ENCODE peak calls at places on chromosomes 6 and 20, in four cellular contexts. One of them, this sample, is unnamed.

GRCh38 chr6:27157461-27158315 is 89.8 kb upstream of the PRSS16 start:
- DNase-seq in C1 segment of cervical spinal cord: peak
- DNase-seq in epithelial cell of esophagus: peak
- DNase-seq in esophagus muscularis mucosa: no peak
- DNase-seq in this sample: peak

GRCh38 chr6:33929575-33930288 is 125.9 kb upstream of the MLN start:
- DNase-seq in esophagus muscularis mucosa: no peak
- DNase-seq in C1 segment of cervical spinal cord: no peak
- DNase-seq in epithelial cell of esophagus: no peak
- DNase-seq in this sample: no peak

GRCh38 chr6:65410309-65410708 is 296.7 kb downstream of the EYS start:
- DNase-seq in epithelial cell of esophagus: no peak
- DNase-seq in esophagus muscularis mucosa: no peak
- DNase-seq in C1 segment of cervical spinal cord: no peak
- DNase-seq in this sample: no peak

GRCh38 chr6:129638055-129639019 is 71.6 kb downstream of the ARHGAP18 start:
- DNase-seq in esophagus muscularis mucosa: no peak
- DNase-seq in C1 segment of cervical spinal cord: no peak
- DNase-seq in epithelial cell of esophagus: no peak
- DNase-seq in this sample: no peak

GRCh38 chr6:107185570-107185969 is 70.3 kb upstream of the BEND3 start:
- DNase-seq in esophagus muscularis mucosa: no peak
- DNase-seq in epithelial cell of esophagus: peak
- DNase-seq in C1 segment of cervical spinal cord: no peak
- DNase-seq in this sample: no peak

GRCh38 chr6:43963203-43963602 is 164.0 kb downstream of the MRPL14 start:
- DNase-seq in C1 segment of cervical spinal cord: no peak
- DNase-seq in epithelial cell of esophagus: no peak
- DNase-seq in esophagus muscularis mucosa: no peak
- DNase-seq in this sample: no peak

GRCh38 chr6:45387236-45387635 is 9.5 kb upstream of the SUPT3H start:
- DNase-seq in esophagus muscularis mucosa: no peak
- DNase-seq in C1 segment of cervical spinal cord: no peak
- DNase-seq in epithelial cell of esophagus: peak
- DNase-seq in this sample: no peak

GRCh38 chr20:48164566-48165400 is 379.5 kb upstream of the SULF2 start:
- DNase-seq in C1 segment of cervical spinal cord: no peak
- DNase-seq in epithelial cell of esophagus: no peak
- DNase-seq in esophagus muscularis mucosa: no peak
- DNase-seq in this sample: no peak

GRCh38 chr6:78580923-78581322 is 286.4 kb upstream of the IRAK1BP1 start:
- DNase-seq in C1 segment of cervical spinal cord: no peak
- DNase-seq in esophagus muscularis mucosa: no peak
- DNase-seq in epithelial cell of esophagus: no peak
- DNase-seq in this sample: no peak

GRCh38 chr6:151807513-151808330 is at the start of gene ESR1:
- DNase-seq in C1 segment of cervical spinal cord: no peak
- DNase-seq in epithelial cell of esophagus: peak
- DNase-seq in esophagus muscularis mucosa: no peak
- DNase-seq in this sample: no peak

This sample was measured in naive thymus-derived CD8-positive, alpha-beta T cell.